ENCODE peak calls at places on chromosomes 1 and 21, in four cellular contexts. J is neuronal stem cell, V is mesendoderm, W is mesenchymal stem cell. Z is an unnamed sample.

GRCh38 chr1:65105596-65105995 is 42.4 kb upstream of the AK4 start:
- DNase-seq in J (no peak), V (no peak), W (no peak), Z (no peak)

GRCh38 chr1:186819140-186819539 is 9.6 kb upstream of the PLA2G4A start:
- DNase-seq in J (no peak), V (no peak), W (peak), Z (peak)

GRCh38 chr21:32578107-32578691 is 7.1 kb downstream of the TCP10L start:
- DNase-seq in J (no peak), V (peak), W (no peak), Z (no peak)

GRCh38 chr21:26512664-26513063 is 60.4 kb downstream of the CYYR1 start:
- DNase-seq in J (no peak), V (no peak), W (no peak), Z (no peak)

GRCh38 chr1:79204774-79205173 is 198.2 kb upstream of the ADGRL4 start:
- DNase-seq in J (no peak), V (no peak), W (no peak), Z (no peak)

GRCh38 chr1:220521755-220522154 is 6.2 kb upstream of the MARK1 start:
- DNase-seq in J (no peak), V (no peak), W (no peak), Z (no peak)

GRCh38 chr1:50424940-50425375 is 1.7 kb upstream of the DMRTA2 start:
- DNase-seq in J (no peak), V (peak), W (no peak), Z (no peak)

GRCh38 chr21:25929859-25930520 is 195.2 kb downstream of the GABPA start:
- DNase-seq in J (no peak), V (no peak), W (peak), Z (peak)

GRCh38 chr1:204920511-204920910 is 49.8 kb downstream of the NFASC start:
- DNase-seq in J (no peak), V (peak), W (no peak), Z (no peak)

GRCh38 chr1:36948147-36948546 is 86.2 kb downstream of the GRIK3 start:
- DNase-seq in J (no peak), V (no peak), W (no peak), Z (no peak)

GRCh38 chr1:84300991-84301758 is at the start of gene SAMD13:
- DNase-seq in J (no peak), V (no peak), W (peak), Z (no peak)

GRCh38 chr1:223811634-223812101 is 34.1 kb downstream of the TP53BP2 start:
- DNase-seq in J (no peak), V (peak), W (peak), Z (peak)

GRCh38 chr1:183027791-183028190 is 4.6 kb downstream of the LAMC1 start:
- DNase-seq in J (no peak), V (peak), W (no peak), Z (no peak)

GRCh38 chr1:16199157-16199501 is 13.3 kb downstream of the ARHGEF19 start:
- DNase-seq in J (no peak), V (no peak), W (no peak), Z (no peak)

GRCh38 chr1:3560981-3561380 is 50.3 kb downstream of the MEGF6 start:
- DNase-seq in J (no peak), V (no peak), W (no peak), Z (no peak)

GRCh38 chr21:45228171-45228641 is 59.5 kb downstream of the POFUT2 start:
- DNase-seq in J (no peak), V (peak), W (peak), Z (peak)

GRCh38 chr1:209103135-209103534 is 480.4 kb upstream of the CAMK1G start:
- DNase-seq in J (no peak), V (no peak), W (no peak), Z (no peak)

GRCh38 chr1:5333326-5333725 is 658.9 kb downstream of the NPHP4 start:
- DNase-seq in J (no peak), V (no peak), W (no peak), Z (no peak)

GRCh38 chr1:68104155-68104554 is 53.7 kb upstream of the DIRAS3 start:
- DNase-seq in J (no peak), V (no peak), W (peak), Z (no peak)

GRCh38 chr21:44736291-44737004 is 25.1 kb upstream of the TSPEAR start:
- DNase-seq in J (no peak), V (no peak), W (no peak), Z (no peak)

GRCh38 chr1:203464226-203464625 is 11.4 kb upstream of the PRELP start:
- DNase-seq in J (no peak), V (peak), W (no peak), Z (peak)
- H4K8ac ChIP-seq in J (no peak), V (no peak), W (no peak), Z (no peak)

DNA sequence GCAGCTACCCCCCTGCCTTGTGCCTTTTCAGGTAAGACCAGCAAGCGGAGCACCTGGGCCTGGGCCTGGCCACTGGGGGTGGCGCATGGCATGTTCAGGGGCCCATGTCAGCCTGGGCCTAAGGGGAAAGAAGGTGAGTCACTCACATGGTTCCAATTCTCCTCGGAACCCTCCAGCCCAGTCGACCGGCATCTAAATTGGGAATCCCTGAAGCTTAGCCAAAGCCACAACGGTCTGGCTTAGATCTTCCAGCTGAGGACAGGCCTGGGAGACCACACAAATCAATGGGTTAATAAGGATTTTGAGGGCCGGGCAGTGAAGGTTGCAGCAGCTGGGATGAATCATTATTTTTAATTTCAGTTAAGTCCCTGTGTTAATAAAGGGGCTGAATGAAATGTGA is 145.1 kb upstream of the SMYD2 start:
- DNase-seq in J (no peak), V (peak), W (no peak), Z (no peak)
- H4K8ac ChIP-seq in J (no peak), V (no peak), W (no peak), Z (no peak)

GRCh38 chr1:31154000-31154631 is 85.6 kb downstream of the NKAIN1 start:
- DNase-seq in J (no peak), V (no peak), W (no peak), Z (no peak)

GRCh38 chr1:31152181-31152768 is 86.8 kb upstream of the PUM1 start:
- DNase-seq in J (no peak), V (peak), W (peak), Z (peak)

GRCh38 chr1:31153423-31153822 is 86.3 kb downstream of the NKAIN1 start:
- DNase-seq in J (no peak), V (no peak), W (no peak), Z (peak)

GRCh38 chr1:31154632-31155215 is 85.0 kb downstream of the NKAIN1 start:
- DNase-seq in J (peak), V (peak), W (peak), Z (peak)

GRCh38 chr1:31155216-31155806 is 84.4 kb downstream of the NKAIN1 start:
- DNase-seq in J (peak), V (peak), W (peak), Z (peak)
- H4K8ac ChIP-seq in J (no peak), V (peak), W (peak), Z (peak)

DNA sequence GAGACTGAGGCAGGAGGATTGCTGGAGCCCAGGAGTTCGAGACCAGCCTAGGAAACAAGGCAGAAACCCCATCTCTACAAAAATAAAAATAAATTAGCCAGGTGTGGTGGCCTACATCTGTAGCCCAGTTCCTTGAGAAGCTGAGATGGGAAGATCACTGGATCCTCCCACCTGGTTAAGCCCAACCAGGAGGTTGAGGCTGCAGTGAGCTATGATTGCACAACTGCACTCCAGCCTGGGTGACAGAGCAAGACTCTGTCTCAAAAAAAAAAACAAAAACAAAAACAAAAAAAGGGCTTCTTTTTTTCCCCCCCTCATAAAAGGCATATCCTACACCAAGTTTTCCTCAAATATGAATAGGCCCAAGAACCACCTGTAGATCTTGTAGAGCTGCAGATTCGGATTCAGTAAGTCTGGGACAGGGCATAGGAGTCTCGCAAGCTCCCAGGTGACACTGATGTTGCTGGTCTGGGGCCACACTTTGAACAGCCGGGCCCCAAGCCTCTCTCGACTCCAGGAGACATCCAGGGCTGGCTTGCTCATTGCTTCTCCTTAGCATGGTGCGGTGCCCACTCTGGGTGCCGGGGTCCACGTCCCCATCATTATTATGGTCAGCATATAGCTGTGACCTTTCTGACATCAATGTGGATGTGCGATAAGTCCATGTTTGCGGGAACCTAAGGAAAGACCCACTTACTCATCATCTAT is 22.1 kb upstream of the UMODL1 start:
- DNase-seq in J (no peak), V (no peak), W (no peak), Z (no peak)
- H4K8ac ChIP-seq in J (no peak), V (no peak), W (no peak), Z (no peak)